ENCODE peak calls at places on chromosomes 1 and 21, in four cellular contexts. One of them, this sample, is unnamed.

GRCh38 chr1:206794294-206794908 is 22.1 kb upstream of the IL10 start:
- DNase-seq in K562: no peak
- DNase-seq in HepG2: no peak
- DNase-seq in GM12878: no peak
- DNase-seq in this sample: no peak

GRCh38 chr1:92356956-92357355 is 58.1 kb downstream of the RPAP2 start:
- DNase-seq in K562: no peak
- DNase-seq in HepG2: no peak
- DNase-seq in GM12878: no peak
- DNase-seq in this sample: no peak

GRCh38 chr1:203676455-203676854 is 49.8 kb downstream of the ATP2B4 start:
- DNase-seq in K562: no peak
- DNase-seq in HepG2: no peak
- DNase-seq in GM12878: no peak
- DNase-seq in this sample: no peak

GRCh38 chr1:117646007-117646913 is 40.4 kb downstream of the TENT5C start:
- DNase-seq in K562: no peak
- DNase-seq in HepG2: no peak
- DNase-seq in GM12878: no peak
- DNase-seq in this sample: no peak

GRCh38 chr1:59333626-59334277 is 36.9 kb downstream of the FGGY start:
- DNase-seq in K562: no peak
- DNase-seq in HepG2: no peak
- DNase-seq in GM12878: no peak
- DNase-seq in this sample: no peak

GRCh38 chr1:197083474-197083873 is 16.4 kb upstream of the F13B start:
- DNase-seq in K562: no peak
- DNase-seq in HepG2: no peak
- DNase-seq in GM12878: no peak
- DNase-seq in this sample: no peak

GRCh38 chr1:31659889-31660288 is 15.2 kb upstream of the PEF1 start:
- DNase-seq in K562: no peak
- DNase-seq in HepG2: no peak
- DNase-seq in GM12878: no peak
- DNase-seq in this sample: no peak

GRCh38 chr1:97088386-97088785 is 366.8 kb downstream of the PTBP2 start:
- DNase-seq in K562: no peak
- DNase-seq in HepG2: no peak
- DNase-seq in GM12878: no peak
- DNase-seq in this sample: no peak

GRCh38 chr21:35097525-35097924 is 48.4 kb upstream of the RUNX1 start:
- DNase-seq in K562: no peak
- DNase-seq in HepG2: no peak
- DNase-seq in GM12878: no peak
- DNase-seq in this sample: no peak

GRCh38 chr21:43815107-43815742 is 25.8 kb downstream of the RRP1 start:
- DNase-seq in K562: peak; percentile 85
- DNase-seq in HepG2: no peak
- DNase-seq in GM12878: no peak
- DNase-seq in this sample: no peak

GRCh38 chr21:31446206-31446900 is 102.3 kb upstream of the TIAM1 start:
- DNase-seq in K562: no peak
- DNase-seq in HepG2: no peak
- DNase-seq in GM12878: no peak
- DNase-seq in this sample: no peak

GRCh38 chr21:45818904-45819285 is 162.7 kb upstream of the COL6A1 start:
- DNase-seq in K562: no peak
- DNase-seq in HepG2: peak; percentile 73
- DNase-seq in GM12878: peak; percentile 21
- DNase-seq in this sample: no peak

GRCh38 chr1:231272880-231273279 is 31.9 kb downstream of the GNPAT start:
- DNase-seq in K562: no peak
- DNase-seq in HepG2: no peak
- DNase-seq in GM12878: no peak
- DNase-seq in this sample: no peak

GRCh38 chr1:243605604-243606003 is 244.4 kb downstream of the AKT3 start:
- DNase-seq in K562: no peak
- DNase-seq in HepG2: no peak
- DNase-seq in GM12878: no peak
- DNase-seq in this sample: no peak

GRCh38 chr1:212918751-212919150 is 31.6 kb upstream of the VASH2 start:
- DNase-seq in K562: no peak
- DNase-seq in HepG2: no peak
- DNase-seq in GM12878: no peak
- DNase-seq in this sample: no peak

GRCh38 chr1:119279441-119280415 is 88.9 kb upstream of the HAO2 start:
- DNase-seq in K562: no peak
- DNase-seq in HepG2: peak; percentile 29
- DNase-seq in GM12878: no peak
- DNase-seq in this sample: peak; percentile 5

GRCh38 chr1:70727891-70728443 is 316.9 kb downstream of the CTH start:
- DNase-seq in K562: no peak
- DNase-seq in HepG2: no peak
- DNase-seq in GM12878: no peak
- DNase-seq in this sample: no peak

GRCh38 chr1:169849346-169850022 is 44.2 kb downstream of the SCYL3 start:
- DNase-seq in K562: no peak
- DNase-seq in HepG2: no peak
- DNase-seq in GM12878: no peak
- DNase-seq in this sample: no peak

GRCh38 chr21:40964691-40965090 is 117.7 kb upstream of the DSCAM start:
- DNase-seq in K562: no peak
- DNase-seq in HepG2: no peak
- DNase-seq in GM12878: no peak
- DNase-seq in this sample: no peak
- H3K27ac ChIP-seq in K562: no peak overlapping the region
- H3K27ac ChIP-seq in HepG2: no peak overlapping the region
- H3K27ac ChIP-seq in GM12878: no peak overlapping the region
- H3K27ac ChIP-seq in this sample: no peak overlapping the region

GRCh38 chr1:68103006-68103545 is 52.6 kb upstream of the DIRAS3 start:
- DNase-seq in K562: no peak
- DNase-seq in HepG2: no peak
- DNase-seq in GM12878: no peak
- DNase-seq in this sample: no peak
- TF ChIP-seq SIN3A in K562: no peak
- TF ChIP-seq SIN3A in HepG2: no peak
- TF ChIP-seq SIN3A in GM12878: no peak
- TF ChIP-seq SIN3A in this sample: no peak

DNA sequence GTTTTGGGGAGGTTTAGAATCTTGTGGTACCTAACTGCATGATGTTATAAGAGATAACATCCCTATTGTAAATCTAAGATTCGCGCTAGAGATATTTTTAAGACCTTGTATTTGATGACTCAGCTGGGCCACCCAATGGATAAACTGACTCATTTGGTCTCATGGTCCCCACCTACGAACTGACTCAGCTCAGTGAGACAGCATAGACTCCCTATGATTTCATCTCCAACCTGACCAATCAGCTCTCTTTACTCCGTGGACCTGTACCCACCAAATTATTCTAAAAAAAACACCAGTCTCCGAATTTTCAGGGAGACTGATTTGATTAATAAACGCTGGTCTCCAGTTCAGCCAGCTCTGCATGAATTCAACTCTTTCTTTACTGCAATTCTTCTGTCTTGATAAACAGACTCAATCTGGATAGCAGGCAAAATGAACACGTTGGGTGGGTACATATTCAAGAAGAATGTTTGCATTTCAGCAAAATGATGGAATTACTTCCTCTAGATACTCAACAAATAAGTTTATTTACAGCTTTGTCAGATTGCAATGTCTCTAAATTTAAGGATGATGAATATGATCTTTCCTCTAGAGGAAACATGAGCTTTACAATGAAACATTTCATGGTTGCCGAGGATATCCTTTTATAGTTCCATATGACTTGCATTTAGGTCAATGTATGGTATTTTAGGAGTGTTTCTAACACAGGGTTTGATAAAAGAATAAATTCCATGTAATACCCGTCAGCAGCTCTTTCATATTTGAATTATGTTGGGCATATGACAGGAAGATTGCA is 516.6 kb upstream of the RGS18 start:
- DNase-seq in K562: no peak
- DNase-seq in HepG2: no peak
- DNase-seq in GM12878: no peak
- DNase-seq in this sample: no peak
- TF ChIP-seq FOXM1 in K562: no peak
- TF ChIP-seq FOXM1 in HepG2: no peak
- TF ChIP-seq FOXM1 in GM12878: no peak
- TF ChIP-seq FOXM1 in this sample: no peak

GRCh38 chr1:77370588-77371306 is 88.9 kb downstream of the AK5 start:
- DNase-seq in K562: no peak
- DNase-seq in HepG2: no peak
- DNase-seq in GM12878: no peak
- DNase-seq in this sample: no peak
- H3K27ac ChIP-seq in K562: no peak overlapping the region
- H3K27ac ChIP-seq in HepG2: no peak overlapping the region
- H3K27ac ChIP-seq in GM12878: no peak overlapping the region
- H3K27ac ChIP-seq in this sample: peak overlapping the region; percentile 79

GRCh38 chr1:245156736-245157505 is 2.1 kb downstream of the KIF26B start:
- DNase-seq in K562: no peak
- DNase-seq in HepG2: peak; percentile 65
- DNase-seq in GM12878: no peak
- DNase-seq in this sample: peak; percentile 61

GRCh38 chr1:245155186-245156040 is 628 bp downstream of the KIF26B start:
- DNase-seq in K562: peak; percentile 31
- DNase-seq in HepG2: no peak
- DNase-seq in GM12878: no peak
- DNase-seq in this sample: peak; percentile 77

GRCh38 chr1:245154429-245155185 is at the start of gene KIF26B:
- DNase-seq in K562: peak; percentile 53
- DNase-seq in HepG2: peak; percentile 47
- DNase-seq in GM12878: no peak
- DNase-seq in this sample: peak; percentile 87

GRCh38 chr1:245153645-245154428 is 948 bp upstream of the KIF26B start:
- DNase-seq in K562: peak; percentile 33
- DNase-seq in HepG2: no peak
- DNase-seq in GM12878: no peak
- DNase-seq in this sample: peak; percentile 74

GRCh38 chr1:245156041-245156735 is 1.4 kb downstream of the KIF26B start:
- DNase-seq in K562: peak; percentile 95
- DNase-seq in HepG2: peak; percentile 50
- DNase-seq in GM12878: no peak
- DNase-seq in this sample: peak; percentile 93
- TF ChIP-seq SIN3A in K562: no peak
- TF ChIP-seq SIN3A in HepG2: no peak
- TF ChIP-seq SIN3A in GM12878: no peak
- TF ChIP-seq SIN3A in this sample: peak; percentile 34

GRCh38 chr1:28056129-28056925 is 32.1 kb downstream of the EYA3 start:
- DNase-seq in K562: no peak
- DNase-seq in HepG2: no peak
- DNase-seq in GM12878: peak; percentile 69
- DNase-seq in this sample: no peak
- TF ChIP-seq FOXM1 in K562: no peak
- TF ChIP-seq FOXM1 in HepG2: no peak
- TF ChIP-seq FOXM1 in GM12878: no peak
- TF ChIP-seq FOXM1 in this sample: no peak

DNA sequence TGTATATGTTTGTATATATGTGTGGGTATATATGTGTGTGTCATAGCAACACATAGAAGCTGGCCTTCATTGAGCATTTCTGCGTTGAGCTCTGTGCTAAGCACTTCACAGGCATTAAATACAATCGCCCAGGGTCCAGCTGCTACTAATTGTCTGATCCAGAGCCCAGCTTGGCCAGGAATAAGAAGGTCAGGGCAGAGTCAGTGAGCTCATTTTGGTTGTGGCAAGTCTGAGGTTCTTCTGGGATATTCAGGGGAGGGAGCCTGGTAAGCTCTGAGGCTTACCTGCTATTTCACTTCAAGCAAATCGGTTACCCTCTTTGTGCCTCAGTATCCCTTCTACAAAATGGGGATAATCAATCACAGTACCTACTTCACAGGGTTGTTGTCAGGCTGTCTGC is 59.6 kb downstream of the FOXO6 start:
- DNase-seq in K562: no peak
- DNase-seq in HepG2: no peak
- DNase-seq in GM12878: no peak
- DNase-seq in this sample: no peak
- H3K27ac ChIP-seq in K562: no peak overlapping the region
- H3K27ac ChIP-seq in HepG2: no peak overlapping the region
- H3K27ac ChIP-seq in GM12878: no peak overlapping the region
- H3K27ac ChIP-seq in this sample: no peak overlapping the region

GRCh38 chr1:155976062-155976912 is 2.1 kb downstream of the ARHGEF2 start:
- DNase-seq in K562: peak; percentile 83
- DNase-seq in HepG2: no peak
- DNase-seq in GM12878: no peak
- DNase-seq in this sample: peak; percentile 61
- TF ChIP-seq SIN3A in K562: peak; percentile 14
- TF ChIP-seq SIN3A in HepG2: no peak
- TF ChIP-seq SIN3A in GM12878: peak; percentile 23
- TF ChIP-seq SIN3A in this sample: no peak

DNA sequence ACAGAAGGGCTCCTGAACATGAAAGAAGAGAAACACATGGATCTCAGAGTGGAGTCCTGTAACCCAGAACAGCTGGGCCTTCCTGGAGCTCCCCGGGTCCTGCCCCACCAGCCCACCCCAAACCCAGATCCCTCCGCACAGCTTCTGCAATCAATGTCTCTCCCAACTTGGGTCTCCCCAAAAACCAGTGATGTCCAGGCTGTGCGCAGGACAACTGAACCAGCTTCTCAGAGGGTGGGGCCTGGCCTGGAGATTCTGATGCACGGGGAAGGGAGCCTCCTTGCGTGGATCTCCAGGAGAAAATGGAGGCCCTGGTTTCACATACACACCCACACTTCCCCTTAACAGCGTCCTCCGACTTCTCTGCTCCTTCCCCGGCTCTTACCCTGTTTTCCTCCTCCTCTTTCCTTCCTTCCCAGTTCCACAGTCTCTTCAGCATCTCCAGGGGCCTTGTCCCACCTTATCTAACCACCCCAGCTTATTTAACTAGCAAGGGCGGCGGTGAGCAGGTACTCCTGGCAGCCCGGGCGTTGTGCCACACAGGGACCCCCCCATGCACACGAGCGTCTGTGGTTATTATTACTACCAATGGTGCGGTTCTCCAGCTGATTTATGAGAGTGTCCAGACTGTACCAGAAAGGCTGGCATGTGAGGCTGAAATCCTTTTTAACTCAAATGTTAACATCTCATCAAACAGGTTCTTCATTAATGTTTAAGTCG is 11.2 kb upstream of the MX2 start:
- DNase-seq in K562: no peak
- DNase-seq in HepG2: no peak
- DNase-seq in GM12878: no peak
- DNase-seq in this sample: no peak
- TF ChIP-seq FOXM1 in K562: no peak
- TF ChIP-seq FOXM1 in HepG2: no peak
- TF ChIP-seq FOXM1 in GM12878: no peak
- TF ChIP-seq FOXM1 in this sample: no peak

This sample was measured in SK-N-SH.